ENCODE peak calls at places on chromosomes 3 and 15, in four cellular contexts. One of them, this sample, is unnamed.

GRCh38 chr3:133956333-133956732 is 60.7 kb upstream of the RAB6B start:
- DNase-seq in dorsolateral prefrontal cortex: no peak
- DNase-seq in body of pancreas: no peak
- DNase-seq in WTC11: no peak
- DNase-seq in this sample: no peak

GRCh38 chr15:48494646-48495045 is 150.9 kb downstream of the FBN1 start:
- DNase-seq in dorsolateral prefrontal cortex: no peak
- DNase-seq in body of pancreas: no peak
- DNase-seq in WTC11: no peak
- DNase-seq in this sample: no peak

GRCh38 chr3:37765591-37766219 is 96.0 kb upstream of the CTDSPL start:
- DNase-seq in dorsolateral prefrontal cortex: no peak
- DNase-seq in body of pancreas: peak
- DNase-seq in WTC11: no peak
- DNase-seq in this sample: no peak

GRCh38 chr3:13420051-13420816 is at the start of gene NUP210:
- DNase-seq in dorsolateral prefrontal cortex: no peak
- DNase-seq in body of pancreas: peak
- DNase-seq in WTC11: peak
- DNase-seq in this sample: no peak

GRCh38 chr3:195893121-195893449 is 15.3 kb downstream of the TNK2 start:
- DNase-seq in dorsolateral prefrontal cortex: no peak
- DNase-seq in body of pancreas: peak
- DNase-seq in WTC11: no peak
- DNase-seq in this sample: peak

GRCh38 chr3:71045212-71045916 is 538.2 kb downstream of the FOXP1 start:
- DNase-seq in dorsolateral prefrontal cortex: no peak
- DNase-seq in body of pancreas: no peak
- DNase-seq in WTC11: no peak
- DNase-seq in this sample: no peak

GRCh38 chr3:35946121-35946856 is 307.0 kb downstream of the ARPP21 start:
- DNase-seq in dorsolateral prefrontal cortex: no peak
- DNase-seq in body of pancreas: no peak
- DNase-seq in WTC11: no peak
- DNase-seq in this sample: no peak

GRCh38 chr3:115713247-115713646 is 89.9 kb downstream of the GAP43 start:
- DNase-seq in dorsolateral prefrontal cortex: peak
- DNase-seq in body of pancreas: peak
- DNase-seq in WTC11: no peak
- DNase-seq in this sample: no peak

GRCh38 chr3:137174514-137174913 is 216.7 kb downstream of the IL20RB start:
- DNase-seq in dorsolateral prefrontal cortex: no peak
- DNase-seq in body of pancreas: no peak
- DNase-seq in WTC11: no peak
- DNase-seq in this sample: no peak

GRCh38 chr3:189325454-189325853 is 153.7 kb downstream of the TPRG1 start:
- DNase-seq in dorsolateral prefrontal cortex: no peak
- DNase-seq in body of pancreas: no peak
- DNase-seq in WTC11: no peak
- DNase-seq in this sample: no peak

GRCh38 chr15:74611341-74611740 is 4.3 kb upstream of the CLK3 start:
- DNase-seq in dorsolateral prefrontal cortex: no peak
- DNase-seq in body of pancreas: no peak
- DNase-seq in WTC11: no peak
- DNase-seq in this sample: no peak

GRCh38 chr3:42762046-42762724 is 10.9 kb downstream of the CCDC13 start:
- DNase-seq in dorsolateral prefrontal cortex: no peak
- DNase-seq in body of pancreas: no peak
- DNase-seq in WTC11: no peak
- DNase-seq in this sample: no peak

GRCh38 chr3:138338816-138339215 is 9.2 kb upstream of the NME9 start:
- DNase-seq in dorsolateral prefrontal cortex: no peak
- DNase-seq in body of pancreas: no peak
- DNase-seq in WTC11: no peak
- DNase-seq in this sample: no peak

GRCh38 chr15:80010131-80010673 is 39.2 kb upstream of the BCL2A1 start:
- DNase-seq in dorsolateral prefrontal cortex: no peak
- DNase-seq in body of pancreas: no peak
- DNase-seq in WTC11: no peak
- DNase-seq in this sample: no peak

GRCh38 chr3:47817609-47818008 is 14.7 kb downstream of the DHX30 start:
- DNase-seq in dorsolateral prefrontal cortex: no peak
- DNase-seq in body of pancreas: no peak
- DNase-seq in WTC11: no peak
- DNase-seq in this sample: no peak

GRCh38 chr3:10483364-10483675 is 22.1 kb downstream of the ATP2B2 start:
- DNase-seq in dorsolateral prefrontal cortex: no peak
- DNase-seq in body of pancreas: no peak
- DNase-seq in WTC11: no peak
- DNase-seq in this sample: no peak

GRCh38 chr15:71295242-71296031 is 180.2 kb downstream of the THSD4 start:
- DNase-seq in dorsolateral prefrontal cortex: no peak
- DNase-seq in body of pancreas: no peak
- DNase-seq in WTC11: no peak
- DNase-seq in this sample: no peak

GRCh38 chr15:34019369-34019990 is 19.5 kb downstream of the AVEN start:
- DNase-seq in dorsolateral prefrontal cortex: no peak
- DNase-seq in body of pancreas: no peak
- DNase-seq in WTC11: no peak
- DNase-seq in this sample: no peak

GRCh38 chr15:31004220-31004733 is 12.8 kb upstream of the MTMR10 start:
- DNase-seq in dorsolateral prefrontal cortex: no peak
- DNase-seq in body of pancreas: peak
- DNase-seq in WTC11: peak
- DNase-seq in this sample: no peak

GRCh38 chr3:101513419-101513986 is 491 bp upstream of the SENP7 start:
- DNase-seq in dorsolateral prefrontal cortex: no peak
- DNase-seq in body of pancreas: no peak
- DNase-seq in WTC11: no peak
- DNase-seq in this sample: no peak

GRCh38 chr15:66723826-66724731 is 22.0 kb downstream of the SMAD6 start:
- DNase-seq in dorsolateral prefrontal cortex: no peak
- DNase-seq in body of pancreas: no peak
- DNase-seq in WTC11: no peak
- DNase-seq in this sample: no peak

GRCh38 chr3:53668872-53669271 is 174.5 kb downstream of the CACNA1D start:
- DNase-seq in dorsolateral prefrontal cortex: no peak
- DNase-seq in body of pancreas: no peak
- DNase-seq in WTC11: no peak
- DNase-seq in this sample: no peak

GRCh38 chr15:85408270-85408746 is 27.9 kb downstream of the AKAP13 start:
- DNase-seq in dorsolateral prefrontal cortex: no peak
- DNase-seq in body of pancreas: no peak
- DNase-seq in WTC11: no peak
- DNase-seq in this sample: no peak

GRCh38 chr15:91572110-91572509 is 281.4 kb upstream of the SLCO3A1 start:
- DNase-seq in dorsolateral prefrontal cortex: no peak
- DNase-seq in body of pancreas: no peak
- DNase-seq in WTC11: no peak
- DNase-seq in this sample: no peak

GRCh38 chr3:23431759-23432158 is 228.6 kb downstream of the UBE2E2 start:
- DNase-seq in dorsolateral prefrontal cortex: no peak
- DNase-seq in body of pancreas: no peak
- DNase-seq in WTC11: no peak
- DNase-seq in this sample: no peak

GRCh38 chr15:33242165-33242564 is 47.7 kb upstream of the FMN1 start:
- DNase-seq in dorsolateral prefrontal cortex: no peak
- DNase-seq in body of pancreas: no peak
- DNase-seq in WTC11: no peak
- DNase-seq in this sample: no peak

GRCh38 chr15:65530318-65531111 is at the start of gene HACD3:
- DNase-seq in dorsolateral prefrontal cortex: peak
- DNase-seq in body of pancreas: peak
- DNase-seq in WTC11: peak
- DNase-seq in this sample: peak

GRCh38 chr3:174495231-174495755 is 363.8 kb upstream of the NAALADL2 start:
- DNase-seq in dorsolateral prefrontal cortex: no peak
- DNase-seq in body of pancreas: no peak
- DNase-seq in WTC11: no peak
- DNase-seq in this sample: no peak

GRCh38 chr15:85789496-85789875 is 5.2 kb downstream of the KLHL25 start:
- DNase-seq in dorsolateral prefrontal cortex: no peak
- DNase-seq in body of pancreas: no peak
- DNase-seq in WTC11: no peak
- DNase-seq in this sample: no peak

GRCh38 chr3:189822726-189823125 is 191.5 kb downstream of the TP63 start:
- DNase-seq in dorsolateral prefrontal cortex: no peak
- DNase-seq in body of pancreas: no peak
- DNase-seq in WTC11: no peak
- DNase-seq in this sample: no peak

GRCh38 chr15:37028609-37029287 is 71.6 kb downstream of the MEIS2 start:
- DNase-seq in dorsolateral prefrontal cortex: no peak
- DNase-seq in body of pancreas: no peak
- DNase-seq in WTC11: no peak
- DNase-seq in this sample: no peak

GRCh38 chr3:123508176-123508575 is 59.3 kb upstream of the ADCY5 start:
- DNase-seq in dorsolateral prefrontal cortex: no peak
- DNase-seq in body of pancreas: no peak
- DNase-seq in WTC11: no peak
- DNase-seq in this sample: no peak